ENCODE peak calls at places on chromosomes 5 and 9, in five cellular contexts. S, T, Q, F and B are unnamed samples.
A peak's percentile ranks its signal among the peaks of the same experiment; 100 is the strongest.

GRCh38 chr5:68872088-68872842 is 221.5 kb upstream of the SLC30A5 start:
- DNase-seq in S (no peak), T (no peak), Q (no peak), F (no peak), B (peak; percentile 44)

GRCh38 chr5:3195991-3196390 is 399.6 kb upstream of the IRX1 start:
- DNase-seq in S (peak; percentile 52), T (no peak), Q (no peak), F (no peak), B (no peak)

GRCh38 chr5:41246376-41246775 is 33.0 kb upstream of the C6 start:
- DNase-seq in S (no peak), T (peak; percentile 14), Q (no peak), F (peak; percentile 73), B (no peak)

GRCh38 chr9:104906441-104907277 is 21.3 kb downstream of the ABCA1 start:
- DNase-seq in S (no peak), T (peak; percentile 57), Q (peak; percentile 30), F (no peak), B (no peak)

GRCh38 chr9:113350338-113350672 is 964 bp downstream of the BSPRY start:
- DNase-seq in S (no peak), T (no peak), Q (no peak), F (no peak), B (no peak)

GRCh38 chr5:53249529-53249928 is 140.0 kb upstream of the MOCS2 start:
- DNase-seq in S (no peak), T (peak; percentile 87), Q (no peak), F (no peak), B (no peak)

GRCh38 chr5:12672141-12672540 is 767.9 kb upstream of the CTNND2 start:
- DNase-seq in S (no peak), T (no peak), Q (no peak), F (no peak), B (no peak)

GRCh38 chr9:95611354-95611753 is 94.6 kb upstream of the PTCH1 start:
- DNase-seq in S (no peak), T (no peak), Q (no peak), F (no peak), B (no peak)

GRCh38 chr5:90565491-90565890 is 6.9 kb downstream of the ADGRV1 start:
- DNase-seq in S (no peak), T (no peak), Q (no peak), F (no peak), B (no peak)

GRCh38 chr5:1092122-1092521 is 19.7 kb downstream of the SLC12A7 start:
- DNase-seq in S (no peak), T (no peak), Q (no peak), F (no peak), B (no peak)

GRCh38 chr5:72235725-72236124 is 84.3 kb downstream of the MRPS27 start:
- DNase-seq in S (no peak), T (peak; percentile 39), Q (no peak), F (no peak), B (no peak)

GRCh38 chr5:62093981-62094380 is 212.0 kb upstream of the KIF2A start:
- DNase-seq in S (no peak), T (peak; percentile 15), Q (no peak), F (no peak), B (peak; percentile 18)

GRCh38 chr5:78157001-78157400 is 137.5 kb downstream of the AP3B1 start:
- DNase-seq in S (no peak), T (peak; percentile 37), Q (no peak), F (no peak), B (no peak)

GRCh38 chr5:86968311-86968753 is 299.4 kb upstream of the RASA1 start:
- DNase-seq in S (no peak), T (peak; percentile 66), Q (no peak), F (no peak), B (peak; percentile 14)

GRCh38 chr5:142753114-142753764 is 16.9 kb upstream of the ARHGAP26 start:
- DNase-seq in S (no peak), T (no peak), Q (no peak), F (peak; percentile 89), B (no peak)

GRCh38 chr5:180689071-180689694 is 39.8 kb upstream of the FLT4 start:
- DNase-seq in S (no peak), T (no peak), Q (no peak), F (no peak), B (no peak)

GRCh38 chr9:122192914-122193525 is 33.3 kb downstream of the MORN5 start:
- DNase-seq in S (no peak), T (no peak), Q (no peak), F (no peak), B (no peak)

GRCh38 chr5:147390654-147391053 is 119.2 kb downstream of the DPYSL3 start:
- DNase-seq in S (no peak), T (no peak), Q (no peak), F (no peak), B (no peak)

GRCh38 chr9:89601856-89602562 is 2.8 kb upstream of the GADD45G start:
- DNase-seq in S (peak; percentile 15), T (no peak), Q (peak; percentile 36), F (no peak), B (no peak)

GRCh38 chr5:133753856-133754255 is 141.5 kb upstream of the FSTL4 start:
- DNase-seq in S (no peak), T (no peak), Q (no peak), F (no peak), B (no peak)

GRCh38 chr5:92560698-92561361 is 1020.2 kb downstream of the NR2F1-AS1 start:
- DNase-seq in S (no peak), T (peak; percentile 80), Q (no peak), F (no peak), B (no peak)

GRCh38 chr5:32265902-32266301 is 46.8 kb downstream of the MTMR12 start:
- DNase-seq in S (no peak), T (no peak), Q (no peak), F (no peak), B (no peak)

GRCh38 chr5:140221697-140222223 is 46.8 kb downstream of the CYSTM1 start:
- DNase-seq in S (no peak), T (peak; percentile 80), Q (no peak), F (no peak), B (no peak)

GRCh38 chr9:93893194-93893593 is 62.0 kb downstream of the BARX1 start:
- DNase-seq in S (no peak), T (no peak), Q (no peak), F (no peak), B (no peak)

GRCh38 chr9:93895535-93895934 is 59.6 kb downstream of the BARX1 start:
- DNase-seq in S (peak; percentile 14), T (no peak), Q (no peak), F (no peak), B (no peak)

GRCh38 chr9:93894691-93895079 is 60.5 kb downstream of the BARX1 start:
- DNase-seq in S (peak; percentile 32), T (no peak), Q (peak; percentile 28), F (no peak), B (no peak)

GRCh38 chr9:93892748-93893147 is 62.4 kb downstream of the BARX1 start:
- DNase-seq in S (no peak), T (no peak), Q (no peak), F (no peak), B (no peak)

GRCh38 chr9:93893899-93894690 is 61.1 kb downstream of the BARX1 start:
- DNase-seq in S (peak; percentile 16), T (no peak), Q (peak; percentile 36), F (no peak), B (no peak)
- H2BK12ac ChIP-seq in S (no peak overlapping the region), T (no peak overlapping the region), Q (no peak overlapping the region), F (no peak overlapping the region), B (no peak overlapping the region)

GRCh38 chr9:79007701-79008483 is 563.9 kb upstream of the TLE4 start:
- DNase-seq in S (no peak), T (no peak), Q (no peak), F (no peak), B (no peak)
- H2AK5ac ChIP-seq in S (no peak overlapping the region), T (no peak overlapping the region), Q (no peak overlapping the region), F (no peak overlapping the region), B (no peak overlapping the region)

DNA sequence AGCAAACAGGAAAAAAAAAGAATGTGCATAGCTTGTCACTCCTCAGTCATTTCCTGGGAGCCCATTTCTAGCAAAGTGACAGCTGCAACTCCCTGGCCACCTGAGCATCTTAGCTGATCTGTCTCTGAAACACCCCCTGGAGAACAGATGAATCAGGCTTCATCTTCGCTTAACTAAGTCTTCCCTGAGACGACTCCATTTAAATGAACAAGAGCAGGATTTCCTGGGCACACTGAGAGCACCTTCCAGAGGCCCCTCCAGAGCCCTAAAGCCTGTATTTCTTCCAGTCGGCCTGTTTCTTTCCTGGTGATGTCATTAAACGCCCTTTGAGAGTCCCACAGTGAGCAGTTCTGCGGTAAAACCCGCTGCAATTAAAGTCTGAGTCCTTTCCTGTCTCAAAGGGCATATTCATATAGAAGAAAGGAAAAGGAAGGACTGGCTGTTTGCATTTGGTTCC is 13.9 kb downstream of the TGFBI start:
- DNase-seq in S (no peak), T (peak; percentile 91), Q (no peak), F (no peak), B (no peak)
- H2AFZ ChIP-seq in S (no peak overlapping the region), T (no peak overlapping the region), Q (no peak overlapping the region), F (no peak overlapping the region), B (no peak overlapping the region)

GRCh38 chr9:100459963-100460362 is 13.0 kb upstream of the TMEFF1 start:
- DNase-seq in S (no peak), T (no peak), Q (no peak), F (no peak), B (no peak)
- H2BK12ac ChIP-seq in S (no peak overlapping the region), T (no peak overlapping the region), Q (no peak overlapping the region), F (no peak overlapping the region), B (no peak overlapping the region)

DNA sequence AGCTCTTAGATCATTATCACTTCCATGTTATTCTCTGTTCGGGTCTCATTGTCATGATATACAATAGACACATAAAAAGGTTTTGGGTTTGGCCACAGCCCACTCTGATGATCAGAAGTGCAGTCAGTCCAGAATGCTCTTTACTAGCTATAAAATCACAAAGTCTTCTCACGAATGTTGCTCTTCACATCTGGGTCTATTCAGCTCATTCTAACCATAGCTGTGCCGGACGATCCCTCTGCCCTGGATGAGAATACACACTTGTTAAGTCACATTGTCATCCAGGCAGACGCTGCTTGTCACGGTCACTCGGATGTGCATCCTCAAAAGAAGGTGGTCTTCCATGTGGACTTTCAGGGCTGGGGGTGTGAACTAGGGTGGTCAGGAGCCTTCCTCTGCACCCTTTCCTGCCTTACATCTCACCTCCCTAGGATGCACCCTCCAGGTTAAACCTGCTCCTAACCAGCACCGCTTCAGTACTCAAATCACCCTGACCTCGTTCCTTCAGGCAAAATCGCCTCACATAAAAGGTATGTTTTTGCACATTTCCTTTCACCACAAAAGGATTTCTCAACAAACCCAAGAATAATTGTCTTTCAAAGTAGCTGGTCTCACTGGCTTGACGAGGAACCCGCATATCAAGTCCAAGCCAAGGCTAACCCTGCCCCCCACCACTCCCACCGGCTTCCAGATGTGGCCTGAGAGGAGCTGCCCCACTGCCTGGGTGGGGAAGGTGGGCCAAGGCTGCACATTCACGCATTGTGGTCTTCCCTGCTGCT is 21.9 kb downstream of the ANKH start:
- DNase-seq in S (no peak), T (no peak), Q (no peak), F (peak; percentile 88), B (no peak)
- H2AK5ac ChIP-seq in S (no peak overlapping the region), T (no peak overlapping the region), Q (no peak overlapping the region), F (peak overlapping the region; percentile 35), B (no peak overlapping the region)

DNA sequence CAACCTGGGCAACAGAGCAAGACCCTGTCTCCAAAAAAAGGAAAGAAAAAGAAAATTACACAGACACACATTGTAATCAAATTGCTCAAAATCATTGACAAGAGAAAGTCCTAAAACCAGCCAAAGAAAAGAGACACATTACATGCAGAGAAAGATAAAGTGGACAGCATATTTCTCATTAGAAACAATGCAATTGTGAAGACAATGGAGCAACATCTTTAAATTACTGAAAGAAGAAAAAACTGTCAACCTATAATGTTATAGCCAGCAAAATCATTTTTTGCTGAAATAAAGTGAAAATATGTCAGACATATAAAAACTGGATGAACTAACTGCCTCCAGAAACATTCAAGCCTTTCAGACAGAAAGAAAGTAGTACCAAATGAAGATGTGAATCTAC is 120.6 kb downstream of the TMEM167A start:
- DNase-seq in S (no peak), T (no peak), Q (no peak), F (no peak), B (no peak)
- H2AFZ ChIP-seq in S (no peak overlapping the region), T (no peak overlapping the region), Q (no peak overlapping the region), F (no peak overlapping the region), B (no peak overlapping the region)